ENCODE peak calls at places on chromosomes 3 and 15, in four cellular contexts. A, O, S and G are unnamed samples.

GRCh38 chr15:70995383-70995965 is 102.8 kb downstream of the LRRC49 start:
- DNase-seq in S (no peak), O (no peak), A (no peak), G (no peak)

GRCh38 chr3:146783446-146783845 is 178.3 kb upstream of the PLSCR5 start:
- DNase-seq in O (no peak), A (no peak), S (no peak), G (no peak)

GRCh38 chr15:97174886-97175540 is 785.5 kb upstream of the ARRDC4 start:
- DNase-seq in A (no peak), O (no peak), S (no peak), G (no peak)

GRCh38 chr3:156143136-156143535 is 22.8 kb downstream of the KCNAB1 start:
- DNase-seq in O (no peak), S (no peak), A (no peak), G (no peak)

GRCh38 chr15:77083381-77084160 is 12.7 kb upstream of the TSPAN3 start:
- DNase-seq in O (peak; percentile 35), A (peak; percentile 30), S (peak; percentile 81), G (peak; percentile 75)

GRCh38 chr3:114745322-114746240 is 401.5 kb downstream of the ZBTB20 start:
- DNase-seq in O (no peak), S (peak; percentile 25), A (no peak), G (no peak)

GRCh38 chr3:44050867-44051266 is 190.8 kb upstream of the TOPAZ1 start:
- DNase-seq in A (no peak), O (no peak), S (no peak), G (no peak)

GRCh38 chr3:194884649-194885315 is 199.1 kb downstream of the FAM43A start:
- DNase-seq in S (peak; percentile 65), A (no peak), O (no peak), G (no peak)

GRCh38 chr3:179929091-179929529 is 107.6 kb downstream of the PEX5L start:
- DNase-seq in S (peak; percentile 71), A (peak; percentile 33), O (no peak), G (peak; percentile 66)

GRCh38 chr15:28128036-28128435 is 28.9 kb upstream of the OCA2 start:
- DNase-seq in A (no peak), O (no peak), S (no peak), G (no peak)

GRCh38 chr3:14991818-14992612 is 44.6 kb downstream of the NR2C2 start:
- DNase-seq in O (no peak), S (no peak), A (no peak), G (no peak)

GRCh38 chr15:89496155-89497098 is at the start of gene RHCG:
- DNase-seq in A (peak; percentile 56), O (no peak), S (no peak), G (peak; percentile 39)

GRCh38 chr15:101429191-101429590 is 60.3 kb downstream of the PCSK6 start:
- DNase-seq in A (no peak), O (no peak), S (no peak), G (no peak)

GRCh38 chr3:71195492-71195891 is 388.0 kb downstream of the FOXP1 start:
- DNase-seq in O (no peak), S (peak; percentile 38), A (no peak), G (no peak)

GRCh38 chr3:111761309-111761795 is 97.7 kb upstream of the PHLDB2 start:
- DNase-seq in S (peak; percentile 73), O (no peak), A (no peak), G (no peak)

GRCh38 chr15:42094512-42094963 is at the start of gene PLA2G4D:
- DNase-seq in S (peak; percentile 58), O (no peak), A (no peak), G (no peak)

GRCh38 chr15:20645956-20646355 is 104.4 kb upstream of the GOLGA6L6 start:
- DNase-seq in A (no peak), O (peak; percentile 46), S (peak; percentile 61), G (peak; percentile 56)

GRCh38 chr3:42991369-42992315 is 12.5 kb downstream of the GASK1A start:
- DNase-seq in S (no peak), O (no peak), A (no peak), G (no peak)

GRCh38 chr3:99783009-99783573 is 34.6 kb upstream of the CMSS1 start:
- DNase-seq in O (no peak), S (peak; percentile 41), A (no peak), G (no peak)

GRCh38 chr15:90664650-90665287 is 52.4 kb upstream of the BLM start:
- DNase-seq in A (no peak), S (no peak), O (no peak), G (no peak)

GRCh38 chr3:109081746-109082510 is 36.0 kb downstream of the MORC1 start:
- DNase-seq in S (peak; percentile 71), O (no peak), A (peak; percentile 9), G (peak; percentile 52)

GRCh38 chr15:25465835-25466234 is 27.0 kb upstream of the UBE3A start:
- DNase-seq in O (no peak), A (no peak), S (peak; percentile 19), G (no peak)

GRCh38 chr3:149777414-149778214 is 14.7 kb downstream of the ANKUB1 start:
- DNase-seq in S (no peak), A (no peak), O (no peak), G (no peak)

GRCh38 chr3:46708401-46709146 is 7.4 kb downstream of the TMIE start:
- DNase-seq in S (no peak), O (peak; percentile 13), A (no peak), G (no peak)

GRCh38 chr3:16728762-16729745 is 123.8 kb upstream of the DAZL start:
- DNase-seq in A (no peak), S (peak; percentile 35), O (no peak), G (no peak)

GRCh38 chr3:15858547-15859506 is 61.0 kb upstream of the ANKRD28 start:
- DNase-seq in S (peak; percentile 55), O (peak; percentile 38), A (peak; percentile 62), G (peak; percentile 76)

GRCh38 chr15:26889298-26889898 is 22.5 kb downstream of the GABRA5 start:
- DNase-seq in O (no peak), A (peak; percentile 33), S (peak; percentile 65), G (peak; percentile 74)

GRCh38 chr3:120646771-120647449 is 35.1 kb downstream of the HGD start:
- DNase-seq in S (no peak), A (no peak), O (no peak), G (no peak)

GRCh38 chr3:112635674-112636073 is 5.3 kb downstream of the CCDC80 start:
- DNase-seq in O (no peak), S (peak; percentile 39), A (no peak), G (no peak)

GRCh38 chr3:32420138-32420981 is 28.7 kb downstream of the CMTM7 start:
- DNase-seq in A (peak; percentile 48), S (peak; percentile 60), O (no peak), G (peak; percentile 76)

GRCh38 chr3:1773679-1774078 is 325.0 kb upstream of the CNTN4 start:
- DNase-seq in O (no peak), A (no peak), S (no peak), G (no peak)

GRCh38 chr15:68271854-68272471 is 5.6 kb upstream of the FEM1B start:
- DNase-seq in A (no peak), O (no peak), S (peak; percentile 99), G (no peak)

GRCh38 chr3:190261015-190261414 is 61.2 kb downstream of the CLDN1 start:
- DNase-seq in A (no peak), O (no peak), S (no peak), G (no peak)

GRCh38 chr3:194282436-194283122 is 68.5 kb downstream of the CPN2 start:
- DNase-seq in A (no peak), O (no peak), S (no peak), G (no peak)

GRCh38 chr3:149003653-149004305 is 12.4 kb downstream of the GYG1 start:
- DNase-seq in A (no peak), S (no peak), O (no peak), G (peak; percentile 25)

GRCh38 chr3:125401402-125401801 is 26.3 kb upstream of the ZNF148 start:
- DNase-seq in A (no peak), S (no peak), O (no peak), G (no peak)
- TF ChIP-seq CTCF in A (no peak), S (no peak), O (no peak), G (no peak)

GRCh38 chr3:52685285-52685704 is 418 bp downstream of the PBRM1 start:
- DNase-seq in O (peak; percentile 77), A (peak; percentile 69), S (peak; percentile 67), G (peak; percentile 89)
- TF ChIP-seq CTCF in O (no peak), A (no peak), S (no peak), G (no peak)

DNA sequence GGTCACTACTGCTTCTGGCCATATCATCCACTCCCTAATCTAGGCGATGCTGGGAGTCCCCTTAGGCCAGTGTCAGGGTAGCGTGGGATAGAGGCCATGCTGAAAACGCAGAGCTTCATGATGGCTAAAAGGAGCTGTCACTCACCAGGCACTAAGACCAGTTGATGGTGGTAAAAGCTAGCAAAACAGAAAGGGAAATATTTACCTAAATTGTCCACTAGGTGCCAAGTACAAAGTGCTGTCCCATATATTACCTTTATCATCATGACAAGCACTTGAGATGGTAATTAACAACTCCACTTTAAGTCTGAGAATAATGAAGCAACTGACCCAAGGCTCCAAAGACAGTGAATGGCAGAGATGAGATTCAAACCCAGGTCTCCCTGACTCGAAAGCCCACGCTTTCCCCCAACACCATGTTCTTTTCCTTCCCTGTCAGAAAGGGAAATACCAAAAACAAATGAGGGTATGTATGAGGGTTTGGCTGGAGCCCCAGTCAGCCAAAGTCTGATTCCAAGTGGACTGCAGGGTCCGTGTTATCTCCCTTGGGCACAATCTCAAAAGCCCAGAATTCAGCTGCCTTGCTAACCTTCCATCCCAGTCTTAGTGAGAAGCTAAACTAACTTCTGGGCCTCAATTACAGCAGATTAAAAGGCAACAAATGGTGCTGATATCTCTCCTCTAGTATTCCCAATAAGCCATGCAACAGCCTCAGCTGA is 84.7 kb downstream of the RBPMS2 start:
- DNase-seq in O (no peak), S (no peak), A (no peak), G (no peak)
- TF ChIP-seq CTCF in O (no peak), S (peak; percentile 7), A (peak; percentile 37), G (no peak)

GRCh38 chr3:48991851-48992545 is 2.0 kb downstream of the P4HTM start:
- DNase-seq in A (no peak), S (no peak), O (no peak), G (no peak)

GRCh38 chr3:48993834-48994233 is 3.8 kb downstream of the P4HTM start:
- DNase-seq in A (no peak), S (no peak), O (no peak), G (no peak)

GRCh38 chr3:48990636-48991421 is 788 bp downstream of the P4HTM start:
- DNase-seq in S (no peak), O (no peak), A (no peak), G (peak; percentile 53)

GRCh38 chr3:48989126-48989795 is 780 bp upstream of the P4HTM start:
- DNase-seq in S (no peak), A (no peak), O (no peak), G (no peak)

DNA sequence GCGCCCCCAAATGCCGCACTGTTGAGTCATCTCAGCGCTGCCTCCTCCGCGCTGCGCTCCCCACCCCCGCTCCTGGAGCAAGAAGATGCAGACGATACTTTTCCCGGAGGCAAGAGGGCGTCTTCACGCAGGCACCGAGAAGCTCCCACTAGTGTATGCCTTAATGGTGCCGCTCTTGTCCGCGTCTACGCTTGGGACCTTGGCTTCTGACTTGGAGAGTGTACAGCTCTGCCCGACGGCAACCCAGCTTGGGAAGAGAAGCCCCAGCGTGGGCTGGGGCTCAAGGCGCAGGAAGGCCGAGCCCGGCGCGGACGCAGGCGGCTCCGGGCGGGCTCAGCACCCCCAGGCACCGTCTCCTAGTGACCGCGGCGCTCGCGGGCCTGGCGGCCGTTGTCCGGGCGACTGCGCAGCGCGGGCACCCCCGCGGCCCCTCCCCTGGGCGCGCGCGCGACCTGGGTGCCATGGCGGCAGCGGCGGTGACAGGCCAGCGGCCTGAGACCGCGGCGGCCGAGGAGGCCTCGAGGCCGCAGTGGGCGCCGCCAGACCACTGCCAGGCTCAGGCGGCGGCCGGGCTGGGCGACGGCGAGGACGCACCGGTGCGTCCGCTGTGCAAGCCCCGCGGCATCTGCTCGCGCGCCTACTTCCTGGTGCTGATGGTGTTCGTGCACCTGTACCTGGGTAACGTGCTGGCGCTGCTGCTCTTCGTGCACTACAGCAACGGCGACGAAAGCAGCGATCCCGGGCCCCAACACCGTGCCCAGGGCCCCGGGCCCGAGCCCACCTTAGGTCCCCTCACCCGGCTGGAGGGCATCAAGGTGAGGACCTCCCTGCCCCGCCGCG is at the start of gene P4HTM:
- DNase-seq in S (peak; percentile 82), A (peak; percentile 54), O (peak; percentile 64), G (peak; percentile 92)
- TF ChIP-seq CTCF in S (peak; percentile 13), A (peak; percentile 32), O (no peak), G (peak; percentile 11)